ENCODE peak calls at places on chromosomes 11 and 22, in eight cellular contexts. B is right lobe of liver; A is heart left ventricle; K is effector memory CD4-positive, alpha-beta T cell; X is stomach; D is AG20443; Z is PC-9; U is endothelial cell. R is an unnamed sample.

GRCh38 chr11:65853249-65853979 is 4.6 kb downstream of the CFL1 start:
- DNase-seq in A (no peak), K (no peak), U (no peak), X (no peak), Z (no peak), B (no peak), D (no peak), R (no peak)

GRCh38 chr11:65417702-65418430 is 4.7 kb upstream of the NEAT1 start:
- DNase-seq in D (peak; percentile 70), K (no peak), X (peak; percentile 50), A (peak; percentile 54), B (peak; percentile 74), Z (peak; percentile 17), U (no peak), R (no peak)

GRCh38 chr11:124174001-124174400 is 9.1 kb upstream of the OR10D3 start:
- DNase-seq in D (peak; percentile 17), K (no peak), A (no peak), B (no peak), Z (no peak), U (peak; percentile 22), X (no peak), R (no peak)

GRCh38 chr11:68325183-68325893 is 12.9 kb downstream of the LRP5 start:
- DNase-seq in Z (no peak), K (no peak), U (no peak), X (no peak), A (no peak), D (no peak), B (no peak), R (no peak)

GRCh38 chr22:27776410-27776958 is 25.1 kb downstream of the MN1 start:
- DNase-seq in D (peak; percentile 84), A (no peak), K (no peak), X (no peak), U (no peak), Z (no peak), B (no peak), R (no peak)

GRCh38 chr11:13761712-13762111 is 93.2 kb downstream of the FAR1 start:
- DNase-seq in A (no peak), Z (no peak), U (no peak), K (no peak), B (no peak), D (peak; percentile 33), X (no peak), R (no peak)

GRCh38 chr11:61966673-61967176 is 709 bp downstream of the FTH1 start:
- DNase-seq in Z (no peak), A (no peak), B (peak; percentile 56), X (no peak), U (no peak), D (no peak), K (no peak), R (no peak)

GRCh38 chr11:46845440-46845739 is 690 bp downstream of the CKAP5 start:
- DNase-seq in D (no peak), X (no peak), K (no peak), B (no peak), A (no peak), Z (no peak), U (no peak), R (no peak)

GRCh38 chr11:9691865-9692264 is 28.0 kb downstream of the SWAP70 start:
- DNase-seq in K (no peak), D (no peak), A (no peak), B (no peak), U (no peak), X (no peak), Z (no peak), R (no peak)

GRCh38 chr11:1751521-1751921 is 1.1 kb upstream of the IFITM10 start:
- DNase-seq in B (no peak), D (no peak), A (no peak), U (no peak), K (no peak), Z (no peak), X (no peak), R (no peak)

GRCh38 chr22:40004836-40005235 is 10.1 kb downstream of the FAM83F start:
- DNase-seq in U (no peak), D (no peak), K (no peak), A (no peak), B (no peak), Z (no peak), X (no peak), R (no peak)

GRCh38 chr11:61693897-61694840 is 14.0 kb downstream of the DAGLA start:
- DNase-seq in Z (peak; percentile 44), K (no peak), U (no peak), X (no peak), D (no peak), B (no peak), A (peak; percentile 57), R (no peak)

GRCh38 chr11:110982214-110982613 is 263.3 kb upstream of the POU2AF2 start:
- DNase-seq in A (no peak), U (no peak), Z (no peak), B (no peak), X (no peak), D (no peak), K (no peak), R (no peak)

GRCh38 chr11:110095554-110095953 is 2.4 kb downstream of the ZC3H12C start:
- DNase-seq in A (no peak), D (no peak), U (no peak), X (no peak), K (no peak), Z (peak; percentile 40), B (no peak), R (no peak)

GRCh38 chr11:66725114-66725513 is 3.9 kb downstream of the SPTBN2 start:
- DNase-seq in D (no peak), K (no peak), X (no peak), U (no peak), A (no peak), B (no peak), Z (no peak), R (no peak)

GRCh38 chr11:65204646-65205601 is 23.2 kb downstream of the CAPN1 start:
- DNase-seq in A (no peak), B (no peak), D (peak; percentile 80), U (peak; percentile 79), K (peak; percentile 19), Z (peak; percentile 57), X (peak; percentile 22), R (no peak)

GRCh38 chr11:72466410-72466809 is 32.1 kb upstream of the CLPB start:
- DNase-seq in Z (no peak), B (no peak), U (no peak), X (no peak), K (no peak), A (no peak), D (no peak), R (no peak)

GRCh38 chr22:38982008-38982927 is at the start of gene APOBEC3B:
- DNase-seq in Z (peak; percentile 94), X (peak; percentile 87), B (peak; percentile 84), U (peak; percentile 18), A (peak; percentile 86), D (peak; percentile 92), K (peak; percentile 26), R (peak; percentile 78)

GRCh38 chr11:133518702-133519264 is 13.5 kb downstream of the OPCML start:
- DNase-seq in U (no peak), Z (no peak), B (no peak), X (no peak), K (no peak), D (no peak), A (no peak), R (no peak)

GRCh38 chr11:32312206-32312817 is 123.0 kb downstream of the WT1 start:
- DNase-seq in U (no peak), D (no peak), K (no peak), B (no peak), Z (no peak), A (no peak), X (no peak), R (no peak)

GRCh38 chr11:17748761-17749721 is 14.5 kb downstream of the KCNC1 start:
- DNase-seq in X (no peak), U (no peak), B (peak; percentile 35), Z (no peak), K (no peak), D (no peak), A (no peak), R (no peak)

GRCh38 chr11:72105888-72106287 is at the start of gene TOMT:
- DNase-seq in D (no peak), K (no peak), U (no peak), A (no peak), X (no peak), Z (no peak), B (no peak), R (no peak)

GRCh38 chr11:93238956-93239355 is 41.2 kb upstream of the SLC36A4 start:
- DNase-seq in U (no peak), A (no peak), Z (no peak), K (no peak), X (no peak), D (no peak), B (no peak), R (no peak)

GRCh38 chr11:100740440-100740839 is 53.4 kb downstream of the ARHGAP42 start:
- DNase-seq in D (no peak), X (no peak), Z (peak; percentile 9), K (no peak), A (no peak), U (no peak), B (no peak), R (no peak)

GRCh38 chr11:19646308-19646707 is 66.3 kb upstream of the NAV2 start:
- DNase-seq in U (no peak), K (no peak), D (no peak), Z (peak; percentile 12), A (peak; percentile 25), X (no peak), B (no peak), R (no peak)

GRCh38 chr22:30887418-30887817 is 81.2 kb downstream of the MORC2 start:
- DNase-seq in X (no peak), D (no peak), A (no peak), U (no peak), B (no peak), K (no peak), Z (no peak), R (no peak)

GRCh38 chr11:70490723-70491558 is 92.6 kb downstream of the CTTN start:
- DNase-seq in B (peak; percentile 27), U (no peak), X (no peak), A (no peak), D (no peak), Z (no peak), K (no peak), R (no peak)

GRCh38 chr11:19232910-19233503 is 7.7 kb downstream of the E2F8 start:
- DNase-seq in A (no peak), B (no peak), D (peak; percentile 64), K (no peak), X (no peak), U (no peak), Z (peak; percentile 38), R (no peak)

GRCh38 chr22:39490135-39490798 is 11.8 kb upstream of the MIEF1 start:
- DNase-seq in B (peak; percentile 86), A (peak; percentile 82), X (peak; percentile 76), Z (peak; percentile 68), D (peak; percentile 89), K (peak; percentile 41), U (peak; percentile 60), R (peak; percentile 67)

GRCh38 chr11:115919341-115920086 is 415.3 kb upstream of the CADM1 start:
- DNase-seq in K (no peak), D (no peak), A (no peak), Z (no peak), U (no peak), X (no peak), B (no peak), R (no peak)

GRCh38 chr22:19121631-19122142 is 525 bp downstream of the DGCR2 start:
- DNase-seq in Z (peak; percentile 24), D (peak; percentile 63), B (peak; percentile 83), U (peak; percentile 48), A (peak; percentile 55), X (peak; percentile 65), K (no peak), R (peak; percentile 50)

R was measured in LNCaP clone FGC.